ENCODE peak calls at places on chromosomes 3 and 15, in ten cellular contexts. One of them, this sample, is unnamed.

GRCh38 chr3:3200632-3201212 is 21.2 kb upstream of the CRBN start:
- DNase-seq in right lobe of liver: no peak
- DNase-seq in stomach: peak
- DNase-seq in adrenal gland: peak
- DNase-seq in spleen: no peak
- DNase-seq in heart left ventricle: no peak
- DNase-seq in ovary: peak
- DNase-seq in breast epithelium: peak
- DNase-seq in IMR-90: peak
- DNase-seq in Peyer's patch: peak
- DNase-seq in this sample: no peak

GRCh38 chr15:100284191-100284590 is 57.6 kb downstream of the ADAMTS17 start:
- DNase-seq in right lobe of liver: no peak
- DNase-seq in stomach: no peak
- DNase-seq in adrenal gland: no peak
- DNase-seq in spleen: no peak
- DNase-seq in heart left ventricle: no peak
- DNase-seq in ovary: no peak
- DNase-seq in breast epithelium: no peak
- DNase-seq in IMR-90: no peak
- DNase-seq in Peyer's patch: no peak
- DNase-seq in this sample: no peak

GRCh38 chr3:148641712-148642111 is 56.0 kb upstream of the AGTR1 start:
- DNase-seq in right lobe of liver: no peak
- DNase-seq in stomach: no peak
- DNase-seq in adrenal gland: no peak
- DNase-seq in spleen: no peak
- DNase-seq in heart left ventricle: no peak
- DNase-seq in ovary: no peak
- DNase-seq in breast epithelium: no peak
- DNase-seq in IMR-90: no peak
- DNase-seq in Peyer's patch: no peak
- DNase-seq in this sample: no peak

GRCh38 chr3:169825316-169825715 is 12.6 kb upstream of the LRRC34 start:
- DNase-seq in right lobe of liver: no peak
- DNase-seq in stomach: no peak
- DNase-seq in adrenal gland: no peak
- DNase-seq in spleen: no peak
- DNase-seq in heart left ventricle: no peak
- DNase-seq in ovary: no peak
- DNase-seq in breast epithelium: no peak
- DNase-seq in IMR-90: no peak
- DNase-seq in Peyer's patch: no peak
- DNase-seq in this sample: no peak

GRCh38 chr15:57158589-57158988 is 217.7 kb upstream of the CGNL1 start:
- DNase-seq in right lobe of liver: no peak
- DNase-seq in stomach: no peak
- DNase-seq in adrenal gland: no peak
- DNase-seq in spleen: no peak
- DNase-seq in heart left ventricle: peak
- DNase-seq in ovary: no peak
- DNase-seq in breast epithelium: no peak
- DNase-seq in IMR-90: peak
- DNase-seq in Peyer's patch: no peak
- DNase-seq in this sample: peak

GRCh38 chr15:27249046-27249722 is 278.2 kb downstream of the GABRG3 start:
- DNase-seq in right lobe of liver: no peak
- DNase-seq in stomach: no peak
- DNase-seq in adrenal gland: no peak
- DNase-seq in spleen: no peak
- DNase-seq in heart left ventricle: no peak
- DNase-seq in ovary: no peak
- DNase-seq in breast epithelium: no peak
- DNase-seq in IMR-90: no peak
- DNase-seq in Peyer's patch: no peak
- DNase-seq in this sample: no peak

GRCh38 chr3:135762188-135762853 is 203.2 kb upstream of the PPP2R3A start:
- DNase-seq in right lobe of liver: no peak
- DNase-seq in stomach: no peak
- DNase-seq in adrenal gland: no peak
- DNase-seq in spleen: no peak
- DNase-seq in heart left ventricle: no peak
- DNase-seq in ovary: no peak
- DNase-seq in breast epithelium: no peak
- DNase-seq in IMR-90: no peak
- DNase-seq in Peyer's patch: no peak
- DNase-seq in this sample: no peak

GRCh38 chr3:30241721-30242120 is 364.7 kb upstream of the TGFBR2 start:
- DNase-seq in right lobe of liver: no peak
- DNase-seq in stomach: no peak
- DNase-seq in adrenal gland: no peak
- DNase-seq in spleen: no peak
- DNase-seq in heart left ventricle: no peak
- DNase-seq in ovary: no peak
- DNase-seq in breast epithelium: no peak
- DNase-seq in IMR-90: peak
- DNase-seq in Peyer's patch: no peak
- DNase-seq in this sample: no peak

GRCh38 chr3:30760040-30760439 is 134.4 kb downstream of the GADL1 start:
- DNase-seq in right lobe of liver: no peak
- DNase-seq in stomach: no peak
- DNase-seq in adrenal gland: no peak
- DNase-seq in spleen: no peak
- DNase-seq in heart left ventricle: no peak
- DNase-seq in ovary: no peak
- DNase-seq in breast epithelium: no peak
- DNase-seq in IMR-90: peak
- DNase-seq in Peyer's patch: no peak
- DNase-seq in this sample: no peak

GRCh38 chr3:185912929-185913901 is 24.6 kb downstream of the TRA2B start:
- DNase-seq in right lobe of liver: no peak
- DNase-seq in stomach: no peak
- DNase-seq in adrenal gland: no peak
- DNase-seq in spleen: no peak
- DNase-seq in heart left ventricle: no peak
- DNase-seq in ovary: no peak
- DNase-seq in breast epithelium: no peak
- DNase-seq in IMR-90: no peak
- DNase-seq in Peyer's patch: no peak
- DNase-seq in this sample: no peak
- TF ChIP-seq POLR2A in right lobe of liver: no peak
- TF ChIP-seq POLR2A in stomach: no peak
- TF ChIP-seq POLR2A in adrenal gland: no peak
- TF ChIP-seq POLR2A in spleen: no peak
- TF ChIP-seq POLR2A in heart left ventricle: no peak
- TF ChIP-seq POLR2A in ovary: no peak
- TF ChIP-seq POLR2A in breast epithelium: no peak
- TF ChIP-seq POLR2A in IMR-90: peak
- TF ChIP-seq POLR2A in Peyer's patch: no peak
- TF ChIP-seq POLR2A in this sample: no peak

DNA sequence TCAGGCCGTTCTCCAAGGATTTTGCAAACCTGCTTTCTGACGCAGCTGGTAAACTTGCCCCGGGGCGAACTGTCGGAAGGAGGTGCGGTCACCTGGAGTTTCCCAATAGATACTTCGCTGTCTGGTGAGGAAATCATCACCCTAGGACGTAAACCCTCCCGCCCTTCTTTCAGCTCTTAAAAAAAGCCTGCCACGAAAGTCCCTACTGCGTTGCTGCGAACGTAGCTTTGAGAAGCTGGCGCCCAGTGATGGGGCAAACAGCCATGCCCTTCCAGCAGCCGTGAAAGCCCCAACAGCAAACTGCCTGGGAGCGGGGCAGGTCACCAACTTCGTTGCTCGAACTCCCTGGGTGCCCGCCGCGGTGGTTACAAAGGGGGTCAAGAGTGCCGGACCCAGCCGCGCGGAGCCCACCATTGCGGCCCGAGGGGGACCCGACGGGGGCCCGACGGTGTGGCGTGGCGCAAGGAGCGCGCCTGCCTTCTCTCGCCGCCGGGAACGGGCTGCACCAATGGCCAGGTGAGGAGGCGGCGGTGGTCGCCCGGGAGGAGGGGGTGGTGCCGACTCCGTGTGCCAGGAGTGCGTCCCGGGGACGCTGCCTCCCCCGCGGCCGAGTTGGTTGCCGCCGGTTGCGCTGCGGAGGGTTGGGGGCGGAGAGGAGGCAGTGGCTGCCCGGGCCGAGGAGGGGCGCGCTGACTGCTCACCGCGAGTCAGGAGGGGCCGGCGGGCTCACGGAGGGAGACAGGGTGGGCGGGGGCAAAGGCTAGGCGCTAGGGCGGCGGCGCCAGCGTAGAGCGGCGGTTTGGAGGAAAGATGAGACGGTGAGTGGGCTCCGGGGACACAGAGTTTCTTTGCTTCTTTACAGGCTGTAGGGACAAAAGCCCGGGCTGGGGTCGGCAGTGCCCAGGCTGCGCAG is at the start of gene PHLDB2:
- DNase-seq in right lobe of liver: peak
- DNase-seq in stomach: peak
- DNase-seq in adrenal gland: peak
- DNase-seq in spleen: peak
- DNase-seq in heart left ventricle: peak
- DNase-seq in ovary: peak
- DNase-seq in breast epithelium: peak
- DNase-seq in IMR-90: peak
- DNase-seq in Peyer's patch: peak
- DNase-seq in this sample: peak
- TF ChIP-seq POLR2A in right lobe of liver: peak
- TF ChIP-seq POLR2A in stomach: no peak
- TF ChIP-seq POLR2A in adrenal gland: no peak
- TF ChIP-seq POLR2A in spleen: no peak
- TF ChIP-seq POLR2A in heart left ventricle: peak
- TF ChIP-seq POLR2A in ovary: peak
- TF ChIP-seq POLR2A in breast epithelium: peak
- TF ChIP-seq POLR2A in IMR-90: peak
- TF ChIP-seq POLR2A in Peyer's patch: no peak
- TF ChIP-seq POLR2A in this sample: peak

DNA sequence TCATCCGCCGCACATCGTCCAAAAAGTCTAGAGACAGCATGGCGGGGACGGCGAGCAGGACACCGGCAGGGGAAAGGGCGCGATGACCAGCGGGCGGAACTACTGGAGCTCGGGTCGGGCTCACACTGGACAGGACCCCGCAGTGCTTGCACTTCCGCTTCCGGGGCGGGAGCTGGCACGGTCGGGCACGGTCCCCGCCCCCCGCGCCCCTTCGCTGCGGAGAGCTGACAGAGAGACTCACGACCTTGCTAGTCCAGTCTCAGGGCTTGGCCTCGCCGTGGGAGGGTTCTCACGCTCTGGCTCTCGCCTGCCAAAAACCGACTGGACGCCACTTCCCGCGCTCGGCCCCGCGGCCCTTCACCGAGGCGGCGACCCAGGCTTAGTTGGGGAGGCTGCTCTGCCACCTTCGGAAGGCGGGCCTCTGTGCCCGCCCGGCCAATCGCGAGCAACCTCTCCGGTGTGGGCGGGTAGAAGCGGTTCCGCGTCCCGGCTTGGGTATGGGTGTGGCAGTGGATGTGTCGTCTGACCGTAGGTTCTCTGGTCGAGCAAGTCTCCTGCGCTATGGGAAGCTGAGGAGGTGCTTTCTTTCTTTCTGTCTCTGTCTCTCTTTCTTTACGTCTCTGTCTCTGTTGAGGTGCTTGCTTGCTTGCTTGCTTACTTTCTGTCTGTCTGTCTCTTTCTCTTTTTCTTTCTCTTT is at the start of gene SEC11A:
- DNase-seq in right lobe of liver: peak
- DNase-seq in stomach: peak
- DNase-seq in adrenal gland: peak
- DNase-seq in spleen: peak
- DNase-seq in heart left ventricle: peak
- DNase-seq in ovary: peak
- DNase-seq in breast epithelium: peak
- DNase-seq in IMR-90: peak
- DNase-seq in Peyer's patch: peak
- DNase-seq in this sample: peak
- TF ChIP-seq POLR2A in right lobe of liver: peak
- TF ChIP-seq POLR2A in stomach: peak
- TF ChIP-seq POLR2A in adrenal gland: peak
- TF ChIP-seq POLR2A in spleen: peak
- TF ChIP-seq POLR2A in heart left ventricle: peak
- TF ChIP-seq POLR2A in ovary: peak
- TF ChIP-seq POLR2A in breast epithelium: peak
- TF ChIP-seq POLR2A in IMR-90: peak
- TF ChIP-seq POLR2A in Peyer's patch: peak
- TF ChIP-seq POLR2A in this sample: peak

DNA sequence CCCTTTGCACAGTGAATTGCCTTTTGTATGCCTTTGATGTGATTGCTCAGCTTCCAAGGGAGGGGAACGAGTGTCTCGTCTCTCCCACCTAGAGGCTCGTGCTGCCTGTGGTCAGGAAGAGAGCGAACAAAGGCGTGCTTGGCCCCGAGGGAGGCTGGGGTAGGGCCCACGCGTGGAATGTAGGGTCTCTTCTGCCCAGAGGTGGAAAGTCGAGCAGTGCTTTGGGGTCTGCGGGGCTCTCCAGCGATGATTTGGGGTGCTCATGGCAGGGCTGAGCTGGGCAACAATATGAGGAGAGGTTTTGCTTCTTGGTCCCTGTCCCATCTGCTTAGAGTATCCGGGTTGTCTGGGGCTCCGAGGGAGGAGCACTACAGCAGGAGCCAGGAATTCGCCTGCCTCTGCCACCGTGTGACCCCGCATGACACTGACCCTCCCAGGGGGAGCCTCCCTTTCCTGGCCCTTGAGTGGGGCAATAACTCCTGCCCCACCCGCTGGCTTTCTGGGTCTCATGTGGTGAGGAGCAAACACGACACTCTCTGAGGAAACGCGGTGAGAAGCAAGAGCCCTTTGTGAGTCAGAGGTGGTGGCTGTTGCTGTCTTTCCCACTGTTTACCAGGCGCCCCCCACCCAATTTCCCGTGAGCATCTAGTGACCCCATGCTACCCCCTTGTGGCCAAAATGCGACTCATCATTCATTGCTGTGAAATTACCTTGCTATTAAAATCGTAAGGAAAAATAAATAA is 29.6 kb downstream of the CCNL1 start:
- DNase-seq in right lobe of liver: no peak
- DNase-seq in stomach: peak
- DNase-seq in adrenal gland: no peak
- DNase-seq in spleen: peak
- DNase-seq in heart left ventricle: peak
- DNase-seq in ovary: peak
- DNase-seq in breast epithelium: peak
- DNase-seq in IMR-90: peak
- DNase-seq in Peyer's patch: peak
- DNase-seq in this sample: peak
- TF ChIP-seq POLR2A in right lobe of liver: no peak
- TF ChIP-seq POLR2A in stomach: no peak
- TF ChIP-seq POLR2A in adrenal gland: no peak
- TF ChIP-seq POLR2A in spleen: no peak
- TF ChIP-seq POLR2A in heart left ventricle: no peak
- TF ChIP-seq POLR2A in ovary: no peak
- TF ChIP-seq POLR2A in breast epithelium: peak
- TF ChIP-seq POLR2A in IMR-90: no peak
- TF ChIP-seq POLR2A in Peyer's patch: peak
- TF ChIP-seq POLR2A in this sample: no peak

GRCh38 chr3:4533489-4534443 is 40.6 kb downstream of the ITPR1 start:
- DNase-seq in right lobe of liver: peak
- DNase-seq in stomach: no peak
- DNase-seq in adrenal gland: peak
- DNase-seq in spleen: no peak
- DNase-seq in heart left ventricle: peak
- DNase-seq in ovary: no peak
- DNase-seq in breast epithelium: peak
- DNase-seq in IMR-90: no peak
- DNase-seq in Peyer's patch: no peak
- DNase-seq in this sample: no peak
- TF ChIP-seq POLR2A in right lobe of liver: no peak
- TF ChIP-seq POLR2A in stomach: no peak
- TF ChIP-seq POLR2A in adrenal gland: no peak
- TF ChIP-seq POLR2A in spleen: no peak
- TF ChIP-seq POLR2A in heart left ventricle: no peak
- TF ChIP-seq POLR2A in ovary: no peak
- TF ChIP-seq POLR2A in breast epithelium: no peak
- TF ChIP-seq POLR2A in IMR-90: no peak
- TF ChIP-seq POLR2A in Peyer's patch: no peak
- TF ChIP-seq POLR2A in this sample: no peak

This sample was measured in H54.